ENCODE peak calls at places on chromosomes 7 and 10, in six cellular contexts. One of them, this sample, is unnamed.

GRCh38 chr7:7980134-7980533 is 11.5 kb downstream of the GLCCI1 start:
- DNase-seq in CD8-positive, alpha-beta T cell: no peak
- DNase-seq in fibroblast of lung: no peak
- DNase-seq in Panc1: no peak
- DNase-seq in PC-9: no peak
- DNase-seq in lower lobe of right lung: no peak
- DNase-seq in this sample: no peak

GRCh38 chr7:23298141-23298851 is 843 bp upstream of the MALSU1 start:
- DNase-seq in Panc1: no peak
- DNase-seq in PC-9: peak
- DNase-seq in fibroblast of lung: peak
- DNase-seq in CD8-positive, alpha-beta T cell: no peak
- DNase-seq in lower lobe of right lung: no peak
- DNase-seq in this sample: no peak

GRCh38 chr10:7471720-7472367 is 61.0 kb upstream of the SFMBT2 start:
- DNase-seq in CD8-positive, alpha-beta T cell: no peak
- DNase-seq in fibroblast of lung: no peak
- DNase-seq in PC-9: no peak
- DNase-seq in Panc1: no peak
- DNase-seq in lower lobe of right lung: no peak
- DNase-seq in this sample: peak

GRCh38 chr10:128130051-128130450 is 3.8 kb upstream of the MKI67 start:
- DNase-seq in fibroblast of lung: peak
- DNase-seq in lower lobe of right lung: no peak
- DNase-seq in CD8-positive, alpha-beta T cell: no peak
- DNase-seq in PC-9: peak
- DNase-seq in Panc1: no peak
- DNase-seq in this sample: no peak

GRCh38 chr7:96952974-96953391 is 52.4 kb upstream of the DLX6 start:
- DNase-seq in CD8-positive, alpha-beta T cell: no peak
- DNase-seq in Panc1: no peak
- DNase-seq in lower lobe of right lung: no peak
- DNase-seq in PC-9: no peak
- DNase-seq in fibroblast of lung: peak
- DNase-seq in this sample: no peak

GRCh38 chr7:74040101-74040790 is 12.3 kb downstream of the ELN start:
- DNase-seq in lower lobe of right lung: no peak
- DNase-seq in Panc1: no peak
- DNase-seq in fibroblast of lung: no peak
- DNase-seq in CD8-positive, alpha-beta T cell: no peak
- DNase-seq in PC-9: no peak
- DNase-seq in this sample: no peak

GRCh38 chr10:48520594-48520993 is 84.3 kb downstream of the ARHGAP22 start:
- DNase-seq in PC-9: no peak
- DNase-seq in fibroblast of lung: no peak
- DNase-seq in lower lobe of right lung: no peak
- DNase-seq in Panc1: no peak
- DNase-seq in CD8-positive, alpha-beta T cell: no peak
- DNase-seq in this sample: no peak

GRCh38 chr10:24854256-24854655 is 98.2 kb downstream of the PRTFDC1 start:
- DNase-seq in CD8-positive, alpha-beta T cell: no peak
- DNase-seq in fibroblast of lung: no peak
- DNase-seq in Panc1: no peak
- DNase-seq in PC-9: no peak
- DNase-seq in lower lobe of right lung: no peak
- DNase-seq in this sample: no peak

GRCh38 chr10:77846718-77847311 is 79.7 kb downstream of the DLG5 start:
- DNase-seq in lower lobe of right lung: peak
- DNase-seq in fibroblast of lung: peak
- DNase-seq in CD8-positive, alpha-beta T cell: peak
- DNase-seq in Panc1: peak
- DNase-seq in PC-9: peak
- DNase-seq in this sample: no peak

GRCh38 chr10:114470956-114471905 is 66.9 kb upstream of the AFAP1L2 start:
- DNase-seq in lower lobe of right lung: peak
- DNase-seq in PC-9: no peak
- DNase-seq in fibroblast of lung: peak
- DNase-seq in Panc1: peak
- DNase-seq in CD8-positive, alpha-beta T cell: peak
- DNase-seq in this sample: peak

GRCh38 chr10:48556065-48556464 is 48.8 kb downstream of the ARHGAP22 start:
- DNase-seq in fibroblast of lung: no peak
- DNase-seq in PC-9: no peak
- DNase-seq in Panc1: no peak
- DNase-seq in lower lobe of right lung: no peak
- DNase-seq in CD8-positive, alpha-beta T cell: no peak
- DNase-seq in this sample: no peak

GRCh38 chr7:47373871-47374451 is 207.9 kb downstream of the TNS3 start:
- DNase-seq in CD8-positive, alpha-beta T cell: no peak
- DNase-seq in PC-9: no peak
- DNase-seq in fibroblast of lung: no peak
- DNase-seq in Panc1: no peak
- DNase-seq in lower lobe of right lung: no peak
- DNase-seq in this sample: no peak

GRCh38 chr7:45661302-45661995 is 87.3 kb downstream of the ADCY1 start:
- DNase-seq in CD8-positive, alpha-beta T cell: no peak
- DNase-seq in lower lobe of right lung: no peak
- DNase-seq in Panc1: no peak
- DNase-seq in PC-9: no peak
- DNase-seq in fibroblast of lung: no peak
- DNase-seq in this sample: no peak

GRCh38 chr7:2499719-2500430 is 19.7 kb upstream of the LFNG start:
- DNase-seq in lower lobe of right lung: no peak
- DNase-seq in CD8-positive, alpha-beta T cell: no peak
- DNase-seq in Panc1: no peak
- DNase-seq in fibroblast of lung: no peak
- DNase-seq in PC-9: no peak
- DNase-seq in this sample: no peak

GRCh38 chr10:75597691-75598455 is 166.4 kb downstream of the LRMDA start:
- DNase-seq in CD8-positive, alpha-beta T cell: no peak
- DNase-seq in Panc1: no peak
- DNase-seq in fibroblast of lung: no peak
- DNase-seq in PC-9: no peak
- DNase-seq in lower lobe of right lung: no peak
- DNase-seq in this sample: no peak

GRCh38 chr10:42952931-42953683 is 123.8 kb upstream of the RET start:
- DNase-seq in CD8-positive, alpha-beta T cell: no peak
- DNase-seq in fibroblast of lung: no peak
- DNase-seq in PC-9: no peak
- DNase-seq in Panc1: no peak
- DNase-seq in lower lobe of right lung: peak
- DNase-seq in this sample: no peak

GRCh38 chr10:129972145-129972965 is 8.3 kb upstream of the EBF3 start:
- DNase-seq in lower lobe of right lung: peak
- DNase-seq in fibroblast of lung: no peak
- DNase-seq in PC-9: no peak
- DNase-seq in CD8-positive, alpha-beta T cell: no peak
- DNase-seq in Panc1: no peak
- DNase-seq in this sample: no peak

GRCh38 chr7:9189683-9190082 is 756.3 kb downstream of the NXPH1 start:
- DNase-seq in CD8-positive, alpha-beta T cell: no peak
- DNase-seq in fibroblast of lung: no peak
- DNase-seq in Panc1: no peak
- DNase-seq in PC-9: no peak
- DNase-seq in lower lobe of right lung: no peak
- DNase-seq in this sample: no peak

GRCh38 chr10:102235598-102235920 is 5.8 kb downstream of the PITX3 start:
- DNase-seq in Panc1: no peak
- DNase-seq in lower lobe of right lung: no peak
- DNase-seq in fibroblast of lung: peak
- DNase-seq in CD8-positive, alpha-beta T cell: no peak
- DNase-seq in PC-9: peak
- DNase-seq in this sample: no peak

DNA sequence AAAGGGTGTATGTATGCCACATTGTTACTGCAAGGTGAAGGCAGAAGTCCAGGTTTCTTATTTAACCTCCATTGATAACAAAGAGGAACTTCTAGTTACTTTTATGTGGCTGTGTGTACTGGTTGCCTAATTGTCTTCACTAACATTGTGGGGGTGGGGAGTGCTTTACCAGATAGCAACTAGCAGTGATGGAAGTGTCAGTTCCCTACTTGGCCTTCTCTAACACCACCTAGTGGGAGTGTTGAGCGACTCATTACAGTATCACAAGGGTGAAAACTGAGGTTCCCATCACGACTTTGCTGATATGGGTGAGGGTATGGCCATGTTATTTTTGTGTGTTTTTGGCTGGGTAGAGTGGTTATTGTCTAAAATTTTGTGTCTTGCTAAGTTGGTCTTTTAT is 274.4 kb downstream of the THSD7A start:
- DNase-seq in Panc1: peak
- DNase-seq in CD8-positive, alpha-beta T cell: no peak
- DNase-seq in PC-9: no peak
- DNase-seq in fibroblast of lung: peak
- DNase-seq in lower lobe of right lung: no peak
- DNase-seq in this sample: no peak
- TF ChIP-seq CTCF in Panc1: peak
- TF ChIP-seq CTCF in CD8-positive, alpha-beta T cell: no peak
- TF ChIP-seq CTCF in PC-9: peak
- TF ChIP-seq CTCF in fibroblast of lung: peak
- TF ChIP-seq CTCF in lower lobe of right lung: peak
- TF ChIP-seq CTCF in this sample: peak

GRCh38 chr10:124221356-124222297 is 128.2 kb upstream of the CHST15 start:
- DNase-seq in Panc1: no peak
- DNase-seq in fibroblast of lung: peak
- DNase-seq in CD8-positive, alpha-beta T cell: no peak
- DNase-seq in lower lobe of right lung: no peak
- DNase-seq in PC-9: no peak
- DNase-seq in this sample: peak
- H3K4me3 ChIP-seq in Panc1: no peak
- H3K4me3 ChIP-seq in fibroblast of lung: no peak
- H3K4me3 ChIP-seq in CD8-positive, alpha-beta T cell: no peak
- H3K4me3 ChIP-seq in lower lobe of right lung: no peak
- H3K4me3 ChIP-seq in PC-9: no peak
- H3K4me3 ChIP-seq in this sample: peak

GRCh38 chr10:13971586-13972475 is 358.9 kb downstream of the FRMD4A start:
- DNase-seq in lower lobe of right lung: no peak
- DNase-seq in Panc1: no peak
- DNase-seq in fibroblast of lung: peak
- DNase-seq in CD8-positive, alpha-beta T cell: no peak
- DNase-seq in PC-9: no peak
- DNase-seq in this sample: no peak
- TF ChIP-seq CTCF in lower lobe of right lung: no peak
- TF ChIP-seq CTCF in Panc1: no peak
- TF ChIP-seq CTCF in fibroblast of lung: no peak
- TF ChIP-seq CTCF in CD8-positive, alpha-beta T cell: no peak
- TF ChIP-seq CTCF in PC-9: no peak
- TF ChIP-seq CTCF in this sample: no peak

GRCh38 chr7:128837521-128837921 is 7.3 kb downstream of the FLNC start:
- DNase-seq in Panc1: no peak
- DNase-seq in fibroblast of lung: no peak
- DNase-seq in CD8-positive, alpha-beta T cell: no peak
- DNase-seq in PC-9: no peak
- DNase-seq in lower lobe of right lung: no peak
- DNase-seq in this sample: no peak
- H3K4me3 ChIP-seq in Panc1: no peak
- H3K4me3 ChIP-seq in fibroblast of lung: no peak
- H3K4me3 ChIP-seq in CD8-positive, alpha-beta T cell: no peak
- H3K4me3 ChIP-seq in PC-9: no peak
- H3K4me3 ChIP-seq in lower lobe of right lung: no peak
- H3K4me3 ChIP-seq in this sample: no peak

DNA sequence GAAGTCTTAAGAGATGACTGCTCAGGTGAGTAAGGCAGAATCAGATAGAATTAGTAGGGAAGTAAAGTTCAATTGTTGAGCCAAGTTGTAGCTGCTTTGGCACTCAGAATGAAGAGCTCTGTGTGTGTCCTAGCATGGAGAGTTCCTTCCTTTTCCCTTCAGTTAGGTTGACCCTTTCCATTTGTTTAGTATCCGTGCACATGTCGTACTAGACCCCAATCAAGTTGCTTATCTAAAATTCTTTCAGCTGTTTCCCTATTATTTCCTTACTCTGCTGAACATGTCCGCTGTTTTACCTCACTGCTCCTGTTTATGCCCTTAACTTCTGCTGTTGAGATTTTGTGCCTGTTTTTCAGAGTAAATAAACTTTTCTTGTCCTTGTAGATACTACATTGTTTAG is 13.3 kb downstream of the ZNF655 start:
- DNase-seq in lower lobe of right lung: no peak
- DNase-seq in PC-9: no peak
- DNase-seq in fibroblast of lung: no peak
- DNase-seq in CD8-positive, alpha-beta T cell: no peak
- DNase-seq in Panc1: no peak
- DNase-seq in this sample: no peak
- TF ChIP-seq CTCF in lower lobe of right lung: no peak
- TF ChIP-seq CTCF in PC-9: no peak
- TF ChIP-seq CTCF in fibroblast of lung: no peak
- TF ChIP-seq CTCF in CD8-positive, alpha-beta T cell: no peak
- TF ChIP-seq CTCF in Panc1: no peak
- TF ChIP-seq CTCF in this sample: no peak

DNA sequence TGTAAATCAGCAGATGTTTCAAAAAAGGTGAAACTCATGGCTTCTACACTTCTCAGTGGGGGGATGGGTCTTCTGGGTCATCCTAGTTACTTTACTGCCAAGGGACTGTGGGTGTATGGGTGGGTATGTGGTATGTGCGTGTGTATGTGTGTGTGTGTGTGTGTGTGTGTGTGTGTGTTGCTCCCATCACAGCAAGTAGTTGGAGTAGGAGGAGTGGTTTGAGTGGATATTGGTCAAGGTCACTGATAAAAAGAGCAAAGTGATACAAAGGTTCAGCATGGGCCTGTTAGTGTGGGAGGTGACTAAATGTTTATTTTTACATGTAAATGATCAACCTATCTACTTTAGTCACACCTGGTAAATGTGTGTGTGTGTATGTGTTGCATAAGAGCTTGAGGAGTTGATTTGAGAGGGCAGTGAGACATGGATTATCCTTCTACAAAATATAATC is 11.8 kb upstream of the COBL start:
- DNase-seq in PC-9: no peak
- DNase-seq in Panc1: no peak
- DNase-seq in fibroblast of lung: no peak
- DNase-seq in CD8-positive, alpha-beta T cell: no peak
- DNase-seq in lower lobe of right lung: no peak
- DNase-seq in this sample: no peak
- H3K4me3 ChIP-seq in PC-9: no peak
- H3K4me3 ChIP-seq in Panc1: no peak
- H3K4me3 ChIP-seq in fibroblast of lung: no peak
- H3K4me3 ChIP-seq in CD8-positive, alpha-beta T cell: no peak
- H3K4me3 ChIP-seq in lower lobe of right lung: no peak
- H3K4me3 ChIP-seq in this sample: no peak

GRCh38 chr7:139650429-139651100 is 127.1 kb downstream of the CLEC2L start:
- DNase-seq in PC-9: no peak
- DNase-seq in CD8-positive, alpha-beta T cell: no peak
- DNase-seq in Panc1: no peak
- DNase-seq in fibroblast of lung: peak
- DNase-seq in lower lobe of right lung: no peak
- DNase-seq in this sample: no peak

GRCh38 chr7:139647085-139647484 is 123.6 kb downstream of the CLEC2L start:
- DNase-seq in lower lobe of right lung: no peak
- DNase-seq in Panc1: no peak
- DNase-seq in PC-9: no peak
- DNase-seq in fibroblast of lung: peak
- DNase-seq in CD8-positive, alpha-beta T cell: no peak
- DNase-seq in this sample: peak

GRCh38 chr7:139647812-139648616 is 124.5 kb downstream of the CLEC2L start:
- DNase-seq in fibroblast of lung: peak
- DNase-seq in Panc1: no peak
- DNase-seq in lower lobe of right lung: no peak
- DNase-seq in PC-9: no peak
- DNase-seq in CD8-positive, alpha-beta T cell: no peak
- DNase-seq in this sample: no peak

GRCh38 chr7:139648617-139648932 is 125.1 kb downstream of the CLEC2L start:
- DNase-seq in PC-9: no peak
- DNase-seq in fibroblast of lung: no peak
- DNase-seq in CD8-positive, alpha-beta T cell: no peak
- DNase-seq in lower lobe of right lung: no peak
- DNase-seq in Panc1: no peak
- DNase-seq in this sample: no peak

GRCh38 chr7:139648941-139649425 is 125.5 kb downstream of the CLEC2L start:
- DNase-seq in Panc1: no peak
- DNase-seq in CD8-positive, alpha-beta T cell: no peak
- DNase-seq in PC-9: no peak
- DNase-seq in fibroblast of lung: no peak
- DNase-seq in lower lobe of right lung: peak
- DNase-seq in this sample: peak
- TF ChIP-seq CTCF in Panc1: no peak
- TF ChIP-seq CTCF in CD8-positive, alpha-beta T cell: no peak
- TF ChIP-seq CTCF in PC-9: no peak
- TF ChIP-seq CTCF in fibroblast of lung: no peak
- TF ChIP-seq CTCF in lower lobe of right lung: no peak
- TF ChIP-seq CTCF in this sample: no peak